ENCODE peak calls at places on chromosomes 11 and 22, in four cellular contexts. One of them, this sample, is unnamed.
A peak's percentile ranks its signal among the peaks of the same experiment; 100 is the strongest.

GRCh38 chr11:59669611-59670009 is 773 bp upstream of the PATL1 start:
- DNase-seq in HL-60: no peak
- DNase-seq in fibroblast of pulmonary artery: peak; percentile 78
- DNase-seq in GM23338: peak; percentile 63
- DNase-seq in this sample: no peak

GRCh38 chr11:123178166-123178565 is 16.9 kb downstream of the CLMP start:
- DNase-seq in GM23338: no peak
- DNase-seq in fibroblast of pulmonary artery: no peak
- DNase-seq in HL-60: no peak
- DNase-seq in this sample: no peak

GRCh38 chr11:103528046-103528445 is 418.8 kb downstream of the DYNC2H1 start:
- DNase-seq in fibroblast of pulmonary artery: peak; percentile 35
- DNase-seq in HL-60: no peak
- DNase-seq in GM23338: no peak
- DNase-seq in this sample: no peak

GRCh38 chr11:127651175-127651887 is 650.8 kb upstream of the KIRREL3 start:
- DNase-seq in fibroblast of pulmonary artery: peak; percentile 39
- DNase-seq in GM23338: no peak
- DNase-seq in HL-60: no peak
- DNase-seq in this sample: no peak

GRCh38 chr22:22929381-22930221 is 42.0 kb downstream of the IGLL5 start:
- DNase-seq in fibroblast of pulmonary artery: no peak
- DNase-seq in GM23338: no peak
- DNase-seq in HL-60: no peak
- DNase-seq in this sample: peak; percentile 83

GRCh38 chr22:39469326-39469680 is 12.5 kb downstream of the MGAT3 start:
- DNase-seq in HL-60: no peak
- DNase-seq in fibroblast of pulmonary artery: no peak
- DNase-seq in GM23338: no peak
- DNase-seq in this sample: no peak

GRCh38 chr11:13983081-13983751 is 20.7 kb downstream of the SPON1 start:
- DNase-seq in HL-60: no peak
- DNase-seq in fibroblast of pulmonary artery: no peak
- DNase-seq in GM23338: no peak
- DNase-seq in this sample: no peak

GRCh38 chr22:47014946-47015345 is 252.5 kb downstream of the TBC1D22A start:
- DNase-seq in HL-60: no peak
- DNase-seq in fibroblast of pulmonary artery: no peak
- DNase-seq in GM23338: no peak
- DNase-seq in this sample: no peak

GRCh38 chr11:126059238-126059761 is 3.4 kb downstream of the CDON start:
- DNase-seq in HL-60: no peak
- DNase-seq in GM23338: peak; percentile 49
- DNase-seq in fibroblast of pulmonary artery: no peak
- DNase-seq in this sample: no peak

GRCh38 chr22:36258750-36259619 is 6.1 kb downstream of the APOL1 start:
- DNase-seq in GM23338: peak; percentile 78
- DNase-seq in fibroblast of pulmonary artery: peak; percentile 63
- DNase-seq in HL-60: no peak
- DNase-seq in this sample: no peak

GRCh38 chr11:66220566-66220935 is 47.9 kb upstream of the RAB1B start:
- DNase-seq in HL-60: no peak
- DNase-seq in fibroblast of pulmonary artery: no peak
- DNase-seq in GM23338: no peak
- DNase-seq in this sample: no peak

GRCh38 chr11:26191193-26191592 is 140.7 kb upstream of the ANO3 start:
- DNase-seq in HL-60: no peak
- DNase-seq in fibroblast of pulmonary artery: no peak
- DNase-seq in GM23338: no peak
- DNase-seq in this sample: no peak

GRCh38 chr11:38818720-38819119 is 2220.7 kb upstream of the RAG2 start:
- DNase-seq in HL-60: no peak
- DNase-seq in fibroblast of pulmonary artery: peak; percentile 9
- DNase-seq in GM23338: no peak
- DNase-seq in this sample: no peak

GRCh38 chr22:48901324-48901723 is 926.3 kb downstream of the BRD1 start:
- DNase-seq in GM23338: no peak
- DNase-seq in HL-60: no peak
- DNase-seq in fibroblast of pulmonary artery: no peak
- DNase-seq in this sample: no peak

GRCh38 chr22:41674941-41675340 is 13.7 kb downstream of the SNU13 start:
- DNase-seq in HL-60: no peak
- DNase-seq in fibroblast of pulmonary artery: no peak
- DNase-seq in GM23338: no peak
- DNase-seq in this sample: no peak

GRCh38 chr22:41668971-41669911 is 19.4 kb downstream of the SNU13 start:
- DNase-seq in HL-60: no peak
- DNase-seq in GM23338: no peak
- DNase-seq in fibroblast of pulmonary artery: peak; percentile 56
- DNase-seq in this sample: no peak

GRCh38 chr22:41676134-41676533 is 12.5 kb downstream of the SNU13 start:
- DNase-seq in GM23338: no peak
- DNase-seq in HL-60: no peak
- DNase-seq in fibroblast of pulmonary artery: no peak
- DNase-seq in this sample: no peak

DNA sequence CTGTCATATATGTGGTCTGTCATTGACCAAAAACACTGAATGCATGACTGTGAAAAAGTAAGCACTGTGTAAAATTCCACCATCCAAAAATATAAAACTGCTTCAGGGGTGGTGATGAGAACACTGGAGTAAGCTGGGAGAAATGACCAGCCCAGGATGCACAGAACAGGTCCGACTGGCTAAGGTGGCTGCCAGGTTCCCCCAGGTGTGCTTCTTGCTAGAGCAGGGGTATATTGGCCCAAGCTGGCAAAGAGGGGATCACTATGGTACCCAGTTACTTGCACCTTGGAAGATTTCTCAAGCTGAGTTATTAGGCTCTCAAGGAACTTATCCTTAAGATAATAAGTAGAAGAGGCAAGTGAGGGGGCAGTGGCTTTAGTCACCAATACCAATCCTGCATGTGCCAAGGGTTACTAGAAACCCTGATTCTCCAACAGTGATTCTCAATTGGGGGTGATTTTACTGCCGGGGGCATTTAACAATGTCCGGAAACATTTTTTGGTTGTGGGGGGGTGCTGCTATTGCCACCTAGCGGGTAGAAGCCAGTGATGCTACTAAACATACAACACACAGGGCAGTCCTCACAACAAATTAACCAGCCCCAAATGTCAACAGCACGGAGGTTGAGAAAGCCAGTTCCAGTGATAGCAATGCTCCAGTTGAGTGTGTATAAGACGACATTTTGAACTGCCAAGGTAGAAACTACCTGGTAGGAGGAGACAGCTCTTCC is 15.7 kb downstream of the SNU13 start:
- DNase-seq in GM23338: peak; percentile 39
- DNase-seq in HL-60: no peak
- DNase-seq in fibroblast of pulmonary artery: no peak
- DNase-seq in this sample: no peak
- TF ChIP-seq CTCF in GM23338: peak; percentile 47
- TF ChIP-seq CTCF in HL-60: no peak
- TF ChIP-seq CTCF in fibroblast of pulmonary artery: peak; percentile 45
- TF ChIP-seq CTCF in this sample: no peak

GRCh38 chr11:57639321-57640067 is 10.2 kb downstream of the YPEL4 start:
- DNase-seq in HL-60: no peak
- DNase-seq in GM23338: peak; percentile 99
- DNase-seq in fibroblast of pulmonary artery: peak; percentile 80
- DNase-seq in this sample: no peak
- TF ChIP-seq CTCF in HL-60: no peak
- TF ChIP-seq CTCF in GM23338: no peak
- TF ChIP-seq CTCF in fibroblast of pulmonary artery: no peak
- TF ChIP-seq CTCF in this sample: no peak

DNA sequence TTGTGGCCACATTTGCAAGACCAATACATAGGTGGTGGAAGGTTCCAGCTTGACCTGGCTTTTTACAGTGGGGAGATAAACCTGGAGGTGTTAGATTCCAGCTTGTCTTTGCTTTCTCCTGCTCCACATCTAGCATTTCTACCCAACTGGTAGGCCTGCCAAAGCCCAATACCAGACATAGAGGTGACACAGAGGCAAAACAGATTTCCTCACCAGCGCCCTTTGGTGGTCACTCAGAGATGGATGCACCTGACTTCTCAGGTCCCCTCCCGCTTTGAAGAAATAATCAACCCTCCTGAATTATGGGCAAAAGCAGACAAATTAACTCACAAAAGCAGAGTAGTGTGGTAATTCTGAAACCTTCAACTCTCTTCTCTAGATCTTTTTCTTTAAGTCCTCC is 1356.2 kb downstream of the FAM181B start:
- DNase-seq in GM23338: peak; percentile 24
- DNase-seq in HL-60: no peak
- DNase-seq in fibroblast of pulmonary artery: no peak
- DNase-seq in this sample: no peak
- TF ChIP-seq CTCF in GM23338: peak; percentile 44
- TF ChIP-seq CTCF in HL-60: no peak
- TF ChIP-seq CTCF in fibroblast of pulmonary artery: no peak
- TF ChIP-seq CTCF in this sample: no peak

GRCh38 chr11:24386551-24387404 is 110.1 kb upstream of the LUZP2 start:
- DNase-seq in HL-60: no peak
- DNase-seq in GM23338: peak; percentile 83
- DNase-seq in fibroblast of pulmonary artery: peak; percentile 65
- DNase-seq in this sample: no peak
- TF ChIP-seq CTCF in HL-60: no peak
- TF ChIP-seq CTCF in GM23338: peak; percentile 61
- TF ChIP-seq CTCF in fibroblast of pulmonary artery: peak; percentile 71
- TF ChIP-seq CTCF in this sample: no peak

GRCh38 chr11:112085822-112086421 is 634 bp downstream of the TIMM8B start:
- DNase-seq in GM23338: peak; percentile 43
- DNase-seq in HL-60: no peak
- DNase-seq in fibroblast of pulmonary artery: peak; percentile 31
- DNase-seq in this sample: no peak

GRCh38 chr11:112082729-112083128 is 3.8 kb downstream of the TIMM8B start:
- DNase-seq in GM23338: no peak
- DNase-seq in HL-60: no peak
- DNase-seq in fibroblast of pulmonary artery: peak; percentile 18
- DNase-seq in this sample: no peak

GRCh38 chr11:112087212-112087611 is 539 bp downstream of the SDHD start:
- DNase-seq in GM23338: peak; percentile 15
- DNase-seq in fibroblast of pulmonary artery: no peak
- DNase-seq in HL-60: no peak
- DNase-seq in this sample: no peak

GRCh38 chr11:112086422-112087191 is at the start of the genes SDHD and TIMM8B:
- DNase-seq in HL-60: peak; percentile 91
- DNase-seq in GM23338: peak; percentile 98
- DNase-seq in fibroblast of pulmonary artery: peak; percentile 98
- DNase-seq in this sample: peak; percentile 97
- TF ChIP-seq CTCF in HL-60: no peak
- TF ChIP-seq CTCF in GM23338: peak; percentile 20
- TF ChIP-seq CTCF in fibroblast of pulmonary artery: peak; percentile 41
- TF ChIP-seq CTCF in this sample: peak; percentile 34

GRCh38 chr11:68803766-68804165 is 38.0 kb downstream of the CPT1A start:
- DNase-seq in fibroblast of pulmonary artery: no peak
- DNase-seq in HL-60: no peak
- DNase-seq in GM23338: no peak
- DNase-seq in this sample: no peak

GRCh38 chr11:68792400-68792955 is 41.2 kb upstream of the TESMIN start:
- DNase-seq in GM23338: no peak
- DNase-seq in HL-60: no peak
- DNase-seq in fibroblast of pulmonary artery: no peak
- DNase-seq in this sample: no peak

GRCh38 chr11:68796779-68797178 is 44.9 kb downstream of the CPT1A start:
- DNase-seq in HL-60: no peak
- DNase-seq in fibroblast of pulmonary artery: no peak
- DNase-seq in GM23338: no peak
- DNase-seq in this sample: no peak

DNA sequence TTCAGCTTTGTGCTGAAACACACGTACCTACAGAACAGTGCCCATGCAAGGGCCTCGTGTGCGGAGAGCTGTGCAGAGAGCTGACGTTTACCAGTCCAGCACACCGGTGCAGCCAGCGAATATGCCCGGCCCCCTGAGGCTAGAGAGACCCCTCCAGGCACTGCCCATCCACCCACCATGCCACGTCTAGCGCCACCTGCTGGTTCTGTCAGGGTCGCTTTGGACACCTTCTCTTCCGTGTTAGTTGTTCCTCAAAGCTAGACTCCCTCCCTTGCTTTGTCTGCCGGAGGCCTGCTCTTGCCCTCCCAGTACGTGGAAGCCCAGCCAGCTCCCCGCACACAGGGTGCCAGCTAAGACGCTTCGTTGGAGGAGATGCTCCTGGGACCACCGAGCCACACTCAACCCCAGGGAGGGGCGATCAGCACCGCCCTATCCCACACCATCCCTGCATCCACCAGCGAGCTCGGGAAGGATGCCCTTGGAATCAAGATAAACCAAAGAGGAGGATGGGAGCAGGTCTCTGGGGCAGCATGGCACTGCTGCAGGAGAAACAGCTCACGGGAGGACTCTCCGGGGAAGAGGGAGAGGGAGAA is 43.4 kb downstream of the CPT1A start:
- DNase-seq in GM23338: peak; percentile 80
- DNase-seq in fibroblast of pulmonary artery: peak; percentile 27
- DNase-seq in HL-60: no peak
- DNase-seq in this sample: no peak
- TF ChIP-seq CTCF in GM23338: peak; percentile 92
- TF ChIP-seq CTCF in fibroblast of pulmonary artery: peak; percentile 67
- TF ChIP-seq CTCF in HL-60: peak; percentile 63
- TF ChIP-seq CTCF in this sample: peak; percentile 77

This sample was measured in CD14-positive monocyte.